ENCODE peak calls at places on chromosomes 5 and 9, in four cellular contexts. One of them, this sample, is unnamed.
A peak's percentile ranks its signal among the peaks of the same experiment; 100 is the strongest.

GRCh38 chr5:39816111-39816834 is 391.5 kb upstream of the DAB2 start:
- DNase-seq in GM12878: no peak
- DNase-seq in GM12891: no peak
- DNase-seq in Panc1: no peak
- DNase-seq in this sample: no peak

GRCh38 chr5:27015758-27016157 is 22.6 kb downstream of the CDH9 start:
- DNase-seq in GM12878: no peak
- DNase-seq in GM12891: no peak
- DNase-seq in Panc1: no peak
- DNase-seq in this sample: no peak

GRCh38 chr9:24832307-24832706 is 286.6 kb upstream of the IZUMO3 start:
- DNase-seq in GM12878: no peak
- DNase-seq in GM12891: no peak
- DNase-seq in Panc1: no peak
- DNase-seq in this sample: no peak

GRCh38 chr9:77391834-77392233 is 214.5 kb downstream of the VPS13A start:
- DNase-seq in GM12878: no peak
- DNase-seq in GM12891: no peak
- DNase-seq in Panc1: no peak
- DNase-seq in this sample: no peak

GRCh38 chr5:116738270-116738947 is 163.8 kb upstream of the SEMA6A start:
- DNase-seq in GM12878: no peak
- DNase-seq in GM12891: no peak
- DNase-seq in Panc1: no peak
- DNase-seq in this sample: no peak

GRCh38 chr9:3224931-3225330 is 300.9 kb downstream of the RFX3 start:
- DNase-seq in GM12878: no peak
- DNase-seq in GM12891: no peak
- DNase-seq in Panc1: no peak
- DNase-seq in this sample: no peak

GRCh38 chr9:113875917-113876805 is at the start of gene ZNF618:
- DNase-seq in GM12878: no peak
- DNase-seq in GM12891: peak; percentile 50
- DNase-seq in Panc1: no peak
- DNase-seq in this sample: peak; percentile 83

GRCh38 chr5:10233505-10233904 is 16.2 kb downstream of the ATPSCKMT start:
- DNase-seq in GM12878: no peak
- DNase-seq in GM12891: no peak
- DNase-seq in Panc1: peak; percentile 27
- DNase-seq in this sample: no peak

GRCh38 chr9:38065369-38066075 is 3.5 kb downstream of the SHB start:
- DNase-seq in GM12878: no peak
- DNase-seq in GM12891: no peak
- DNase-seq in Panc1: no peak
- DNase-seq in this sample: no peak

GRCh38 chr5:58235279-58235678 is 224.6 kb downstream of the PLK2 start:
- DNase-seq in GM12878: no peak
- DNase-seq in GM12891: no peak
- DNase-seq in Panc1: no peak
- DNase-seq in this sample: no peak

GRCh38 chr5:143594913-143595818 is 191.7 kb upstream of the NR3C1 start:
- DNase-seq in GM12878: no peak
- DNase-seq in GM12891: no peak
- DNase-seq in Panc1: peak; percentile 71
- DNase-seq in this sample: no peak

GRCh38 chr5:93289915-93290314 is 291.1 kb downstream of the NR2F1-AS1 start:
- DNase-seq in GM12878: no peak
- DNase-seq in GM12891: no peak
- DNase-seq in Panc1: no peak
- DNase-seq in this sample: no peak

GRCh38 chr5:149656576-149657182 is 73.4 kb upstream of the PPARGC1B start:
- DNase-seq in GM12878: no peak
- DNase-seq in GM12891: no peak
- DNase-seq in Panc1: peak; percentile 35
- DNase-seq in this sample: no peak

GRCh38 chr5:16871746-16872339 is 64.2 kb downstream of the MYO10 start:
- DNase-seq in GM12878: no peak
- DNase-seq in GM12891: no peak
- DNase-seq in Panc1: no peak
- DNase-seq in this sample: no peak

GRCh38 chr9:122941560-122942234 is 877 bp downstream of the RABGAP1 start:
- DNase-seq in GM12878: no peak
- DNase-seq in GM12891: no peak
- DNase-seq in Panc1: no peak
- DNase-seq in this sample: no peak

GRCh38 chr9:89372230-89372816 is 54.0 kb downstream of the SECISBP2 start:
- DNase-seq in GM12878: no peak
- DNase-seq in GM12891: no peak
- DNase-seq in Panc1: no peak
- DNase-seq in this sample: peak; percentile 80

GRCh38 chr9:137705443-137705863 is 86.6 kb downstream of the EHMT1 start:
- DNase-seq in GM12878: peak; percentile 72
- DNase-seq in GM12891: peak; percentile 75
- DNase-seq in Panc1: no peak
- DNase-seq in this sample: peak; percentile 89

GRCh38 chr9:7996558-7996957 is 197.0 kb upstream of the DMAC1 start:
- DNase-seq in GM12878: no peak
- DNase-seq in GM12891: no peak
- DNase-seq in Panc1: no peak
- DNase-seq in this sample: no peak

GRCh38 chr5:57111993-57112392 is 61.9 kb upstream of the GPBP1 start:
- DNase-seq in GM12878: no peak
- DNase-seq in GM12891: no peak
- DNase-seq in Panc1: no peak
- DNase-seq in this sample: no peak

GRCh38 chr9:131406567-131407436 is 12.9 kb downstream of the PRRC2B start:
- DNase-seq in GM12878: no peak
- DNase-seq in GM12891: no peak
- DNase-seq in Panc1: no peak
- DNase-seq in this sample: no peak

GRCh38 chr9:32427111-32427873 is 42.8 kb downstream of the ACO1 start:
- DNase-seq in GM12878: no peak
- DNase-seq in GM12891: no peak
- DNase-seq in Panc1: no peak
- DNase-seq in this sample: no peak

GRCh38 chr5:84634256-84634655 is 249.6 kb upstream of the EDIL3 start:
- DNase-seq in GM12878: no peak
- DNase-seq in GM12891: no peak
- DNase-seq in Panc1: no peak
- DNase-seq in this sample: peak; percentile 58

GRCh38 chr5:140221697-140222223 is 46.8 kb downstream of the CYSTM1 start:
- DNase-seq in GM12878: no peak
- DNase-seq in GM12891: no peak
- DNase-seq in Panc1: peak; percentile 51
- DNase-seq in this sample: no peak

GRCh38 chr5:158928405-158928804 is 171.3 kb downstream of the EBF1 start:
- DNase-seq in GM12878: no peak
- DNase-seq in GM12891: no peak
- DNase-seq in Panc1: no peak
- DNase-seq in this sample: no peak

GRCh38 chr5:136810198-136810823 is 445.0 kb upstream of the TRPC7 start:
- DNase-seq in GM12878: no peak
- DNase-seq in GM12891: no peak
- DNase-seq in Panc1: peak; percentile 78
- DNase-seq in this sample: no peak

GRCh38 chr9:87714819-87715218 is 11.1 kb upstream of the CTSL start:
- DNase-seq in GM12878: no peak
- DNase-seq in GM12891: no peak
- DNase-seq in Panc1: no peak
- DNase-seq in this sample: no peak

GRCh38 chr5:97365173-97365845 is 182.3 kb upstream of the RIOK2 start:
- DNase-seq in GM12878: no peak
- DNase-seq in GM12891: no peak
- DNase-seq in Panc1: no peak
- DNase-seq in this sample: no peak

GRCh38 chr5:171667341-171668096 is 118.1 kb upstream of the SMIM23 start:
- DNase-seq in GM12878: no peak
- DNase-seq in GM12891: no peak
- DNase-seq in Panc1: no peak
- DNase-seq in this sample: no peak

DNA sequence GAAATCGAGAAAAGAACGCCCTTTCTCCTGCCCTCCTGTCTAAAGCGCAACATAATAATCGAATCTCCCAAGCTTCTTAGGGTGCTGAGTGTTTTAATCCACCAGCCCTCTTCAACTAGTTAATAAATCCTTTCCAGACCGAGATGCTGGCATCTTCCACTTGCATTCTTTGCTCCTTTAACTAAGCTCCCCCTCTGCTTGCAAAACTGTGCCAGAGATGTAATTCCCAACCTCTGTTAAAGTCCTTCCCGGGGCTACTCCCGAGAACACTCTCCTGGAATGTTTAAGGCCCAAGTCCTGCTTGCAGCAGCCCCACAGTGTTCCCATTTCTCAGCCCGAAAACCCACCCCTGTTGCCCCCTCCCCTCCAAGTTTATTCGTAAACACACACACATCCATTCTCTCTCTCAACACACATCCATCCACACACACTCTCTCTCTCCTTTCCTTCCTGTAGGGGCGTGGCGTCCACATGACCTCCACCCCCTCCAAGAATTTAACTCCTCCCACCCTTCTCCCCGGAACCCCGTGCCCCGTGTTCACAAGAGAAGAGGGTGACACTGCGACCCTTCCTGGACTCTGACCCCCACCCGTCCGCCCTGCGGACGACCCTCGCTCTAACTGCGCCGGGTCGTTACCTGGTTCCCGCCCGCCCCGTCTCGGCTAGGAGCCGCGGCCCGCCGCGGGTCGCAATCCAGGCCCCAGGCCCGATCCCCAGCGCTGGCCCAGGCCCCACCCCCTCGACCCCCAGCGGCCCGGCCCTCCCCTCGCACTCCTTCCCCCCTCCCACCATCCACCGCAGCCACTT is 7.0 kb upstream of the MGAT1 start:
- DNase-seq in GM12878: no peak
- DNase-seq in GM12891: peak; percentile 81
- DNase-seq in Panc1: peak; percentile 73
- DNase-seq in this sample: peak; percentile 97
- TF ChIP-seq POLR2AphosphoS5 in GM12878: no peak
- TF ChIP-seq POLR2AphosphoS5 in GM12891: no peak
- TF ChIP-seq POLR2AphosphoS5 in Panc1: no peak
- TF ChIP-seq POLR2AphosphoS5 in this sample: no peak

GRCh38 chr5:172913117-172913850 is 45.9 kb upstream of the RPL26L1 start:
- DNase-seq in GM12878: no peak
- DNase-seq in GM12891: no peak
- DNase-seq in Panc1: no peak
- DNase-seq in this sample: no peak

GRCh38 chr5:172911628-172911880 is 47.7 kb upstream of the RPL26L1 start:
- DNase-seq in GM12878: no peak
- DNase-seq in GM12891: no peak
- DNase-seq in Panc1: no peak
- DNase-seq in this sample: no peak

GRCh38 chr5:172909931-172910502 is 49.2 kb upstream of the RPL26L1 start:
- DNase-seq in GM12878: no peak
- DNase-seq in GM12891: no peak
- DNase-seq in Panc1: no peak
- DNase-seq in this sample: no peak

GRCh38 chr5:172911976-172912375 is 47.2 kb upstream of the RPL26L1 start:
- DNase-seq in GM12878: no peak
- DNase-seq in GM12891: no peak
- DNase-seq in Panc1: no peak
- DNase-seq in this sample: no peak

GRCh38 chr5:172910828-172911627 is 48.2 kb upstream of the RPL26L1 start:
- DNase-seq in GM12878: peak; percentile 61
- DNase-seq in GM12891: no peak
- DNase-seq in Panc1: no peak
- DNase-seq in this sample: peak; percentile 92
- TF ChIP-seq POLR2AphosphoS5 in GM12878: no peak
- TF ChIP-seq POLR2AphosphoS5 in GM12891: no peak
- TF ChIP-seq POLR2AphosphoS5 in Panc1: no peak
- TF ChIP-seq POLR2AphosphoS5 in this sample: peak; percentile 91

GRCh38 chr9:94173632-94174031 is 85.5 kb upstream of the ZNF169 start:
- DNase-seq in GM12878: no peak
- DNase-seq in GM12891: no peak
- DNase-seq in Panc1: no peak
- DNase-seq in this sample: no peak

GRCh38 chr9:94176582-94176981 is 82.5 kb upstream of the ZNF169 start:
- DNase-seq in GM12878: no peak
- DNase-seq in GM12891: no peak
- DNase-seq in Panc1: no peak
- DNase-seq in this sample: no peak

GRCh38 chr9:94169978-94170377 is 85.7 kb downstream of the PTPDC1 start:
- DNase-seq in GM12878: no peak
- DNase-seq in GM12891: no peak
- DNase-seq in Panc1: no peak
- DNase-seq in this sample: no peak

GRCh38 chr9:94175669-94176068 is 83.4 kb upstream of the ZNF169 start:
- DNase-seq in GM12878: no peak
- DNase-seq in GM12891: no peak
- DNase-seq in Panc1: no peak
- DNase-seq in this sample: no peak

DNA sequence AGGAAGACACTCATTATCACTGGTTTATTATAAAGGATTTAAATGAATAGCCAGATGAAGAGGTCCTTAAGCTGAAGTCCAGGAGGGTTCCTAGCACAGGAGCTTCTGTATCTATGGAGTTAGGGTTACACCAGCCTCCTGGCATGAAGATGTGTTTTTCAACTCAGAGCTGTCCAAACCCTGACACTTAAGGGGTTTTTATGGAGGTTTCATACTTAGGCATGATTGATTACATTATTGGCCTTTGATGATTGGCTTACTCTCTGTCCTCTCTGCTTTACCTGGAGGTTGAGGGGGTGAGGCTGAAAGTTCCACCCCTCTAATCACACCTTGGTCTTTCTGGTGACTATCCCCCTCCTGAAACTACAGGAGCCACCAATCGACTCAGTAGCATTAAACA is 84.9 kb upstream of the ZNF169 start:
- DNase-seq in GM12878: no peak
- DNase-seq in GM12891: no peak
- DNase-seq in Panc1: no peak
- DNase-seq in this sample: no peak
- TF ChIP-seq POLR2AphosphoS5 in GM12878: no peak
- TF ChIP-seq POLR2AphosphoS5 in GM12891: no peak
- TF ChIP-seq POLR2AphosphoS5 in Panc1: no peak
- TF ChIP-seq POLR2AphosphoS5 in this sample: no peak

DNA sequence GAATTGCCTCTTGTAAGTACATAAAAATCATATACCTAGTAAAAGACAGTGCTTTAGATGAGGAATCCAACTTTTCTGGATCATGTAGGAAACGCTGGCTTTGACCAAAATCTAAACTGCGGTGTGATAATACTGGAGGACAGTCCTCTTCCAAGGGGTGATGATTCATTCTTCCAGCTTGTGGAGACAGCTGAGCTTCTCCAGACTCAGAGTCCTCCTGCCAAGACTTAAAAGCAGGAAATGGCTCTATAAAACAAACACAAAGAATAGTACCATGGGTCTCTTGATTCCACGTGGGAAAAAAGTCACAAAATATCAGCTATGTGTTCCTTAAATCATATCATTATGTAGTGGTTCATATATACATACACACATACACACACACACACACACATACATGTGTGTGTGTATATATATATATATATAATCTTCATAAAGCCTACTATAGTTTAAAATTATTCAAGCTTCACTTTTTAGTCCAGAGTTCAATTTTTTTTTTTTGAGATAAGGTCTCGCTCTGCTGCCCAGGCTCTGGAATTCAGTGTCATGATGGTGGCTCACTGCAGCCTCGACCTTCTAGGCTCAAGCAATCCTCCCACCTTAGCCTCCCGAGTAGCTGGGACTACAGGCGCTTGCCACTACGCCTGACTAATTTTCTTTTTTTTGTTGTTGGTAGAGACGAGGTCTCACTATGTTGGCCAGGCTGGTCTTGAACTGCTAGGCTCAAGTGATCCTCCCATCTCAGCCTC is 65.0 kb downstream of the PKD2L2 start:
- DNase-seq in GM12878: no peak
- DNase-seq in GM12891: no peak
- DNase-seq in Panc1: no peak
- DNase-seq in this sample: no peak
- TF ChIP-seq POLR2AphosphoS5 in GM12878: no peak
- TF ChIP-seq POLR2AphosphoS5 in GM12891: no peak
- TF ChIP-seq POLR2AphosphoS5 in Panc1: no peak
- TF ChIP-seq POLR2AphosphoS5 in this sample: no peak